ENCODE peak calls at places on chromosomes 5 and 9, in five cellular contexts. O, I, F, C and S are unnamed samples.

GRCh38 chr5:98570010-98570409 is 203.5 kb upstream of the RGMB start:
- DNase-seq in I (no peak), C (no peak), F (no peak), O (peak), S (no peak)

GRCh38 chr9:68832101-68832500 is 127.1 kb downstream of the PIP5K1B start:
- DNase-seq in F (no peak), C (no peak), O (no peak), I (no peak), S (no peak)

GRCh38 chr5:141223112-141223783 is at the start of gene PCDHB14:
- DNase-seq in O (peak), F (no peak), I (peak), C (no peak), S (no peak)

GRCh38 chr5:65623482-65623881 is 651 bp downstream of the TRIM23 start:
- DNase-seq in I (peak), O (no peak), C (no peak), F (no peak), S (no peak)

GRCh38 chr9:91945277-91946074 is 4.6 kb downstream of the ROR2 start:
- DNase-seq in I (peak), C (no peak), O (peak), F (no peak), S (no peak)

GRCh38 chr9:137277329-137278041 is at the start of gene TOR4A:
- DNase-seq in O (peak), C (peak), I (no peak), F (peak), S (peak)

GRCh38 chr9:125446581-125447094 is 185.0 kb downstream of the GAPVD1 start:
- DNase-seq in I (no peak), C (no peak), O (no peak), F (peak), S (no peak)

GRCh38 chr5:161414037-161414436 is 132.5 kb downstream of the GABRB2 start:
- DNase-seq in I (no peak), F (no peak), C (no peak), O (no peak), S (no peak)

GRCh38 chr9:98861881-98862501 is 54.5 kb downstream of the GALNT12 start:
- DNase-seq in C (no peak), F (no peak), I (no peak), O (peak), S (no peak)

DNA sequence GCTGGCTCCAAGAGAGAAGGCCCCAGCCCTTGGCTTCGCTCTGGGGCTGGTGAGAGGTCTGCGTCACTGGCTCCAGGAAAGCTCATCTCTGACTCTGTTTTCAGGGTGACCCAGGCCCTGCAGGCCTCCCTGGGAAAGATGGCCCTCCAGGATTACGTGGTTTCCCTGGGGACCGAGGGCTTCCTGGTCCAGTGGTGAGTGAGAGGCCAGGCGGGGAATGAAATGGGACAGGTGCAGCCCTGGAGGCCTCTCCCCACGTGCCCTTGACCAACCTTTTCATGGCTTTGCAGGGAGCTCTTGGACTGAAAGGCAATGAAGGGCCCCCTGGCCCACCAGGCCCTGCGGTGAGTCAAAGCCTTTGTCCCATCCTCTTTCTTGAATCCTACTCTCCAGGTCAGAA is 75.7 kb upstream of the FCN2 start:
- DNase-seq in I (no peak), O (no peak), F (no peak), C (no peak), S (no peak)
- TF ChIP-seq USF2 in I (no peak), O (no peak), F (no peak), C (no peak), S (no peak)

DNA sequence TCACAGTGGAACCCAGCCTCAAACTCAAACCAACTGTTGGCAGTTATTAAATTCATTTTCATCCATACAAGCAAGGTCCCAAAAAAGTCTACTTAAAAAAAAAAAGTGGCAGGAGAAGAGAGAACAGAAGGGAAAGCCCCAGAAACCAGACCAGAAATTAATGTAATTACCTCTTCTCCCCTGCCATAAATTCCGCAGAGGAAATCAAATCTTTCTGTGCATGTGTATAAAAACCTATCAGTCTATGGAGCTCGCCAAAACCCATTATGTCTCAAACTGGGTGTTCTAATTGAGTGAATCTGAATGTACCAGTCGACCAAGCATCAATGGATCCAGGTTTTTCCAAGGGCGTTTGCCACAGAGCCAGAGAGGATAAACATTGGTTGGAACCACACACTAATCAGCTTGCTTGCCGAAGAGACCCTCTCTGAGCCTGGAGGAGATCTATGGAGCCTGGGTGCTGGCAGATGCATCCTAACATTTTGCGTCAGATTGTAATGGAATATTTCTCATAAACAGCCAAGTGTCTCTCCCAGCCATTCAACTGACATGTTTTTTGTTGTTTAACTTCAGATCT is 7.9 kb upstream of the HAND1 start:
- DNase-seq in C (no peak), I (peak), O (no peak), F (no peak), S (no peak)
- TF ChIP-seq USF2 in C (no peak), I (no peak), O (no peak), F (no peak), S (no peak)

GRCh38 chr9:87557996-87558395 is 60.3 kb downstream of the DAPK1 start:
- DNase-seq in C (no peak), F (peak), I (peak), O (no peak), S (no peak)
- TF ChIP-seq USF2 in C (no peak), F (no peak), I (no peak), O (no peak), S (no peak)

GRCh38 chr9:128144239-128145181 is 4.7 kb upstream of the LCN2 start:
- DNase-seq in C (no peak), I (no peak), F (no peak), O (no peak), S (no peak)
- TF ChIP-seq USF2 in C (no peak), I (no peak), F (no peak), O (no peak), S (no peak)

DNA sequence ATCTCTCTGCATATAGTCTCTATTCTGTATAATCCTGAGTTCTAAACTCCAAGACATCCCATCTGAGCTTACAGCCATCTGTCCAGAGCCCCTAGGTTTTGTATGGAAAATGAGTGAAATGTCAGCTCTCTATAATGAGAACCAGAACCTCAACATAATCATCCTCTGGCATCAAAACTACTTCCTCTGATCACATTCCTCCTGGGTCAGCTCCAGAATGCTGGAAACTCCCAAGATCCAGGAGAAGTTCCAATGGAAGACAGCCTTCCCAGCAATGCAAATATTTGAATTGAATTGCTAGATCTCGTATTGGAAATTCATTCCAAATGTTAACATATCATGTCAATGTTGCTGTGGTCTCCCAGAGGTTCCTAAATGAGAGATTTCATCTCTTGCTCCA is 23.8 kb downstream of the C9 start:
- DNase-seq in I (no peak), O (no peak), C (no peak), F (no peak), S (no peak)
- TF ChIP-seq USF2 in I (no peak), O (no peak), C (no peak), F (no peak), S (no peak)

GRCh38 chr9:14633148-14633547 is 60.1 kb downstream of the ZDHHC21 start:
- DNase-seq in I (no peak), O (no peak), F (no peak), C (no peak), S (peak)

DNA sequence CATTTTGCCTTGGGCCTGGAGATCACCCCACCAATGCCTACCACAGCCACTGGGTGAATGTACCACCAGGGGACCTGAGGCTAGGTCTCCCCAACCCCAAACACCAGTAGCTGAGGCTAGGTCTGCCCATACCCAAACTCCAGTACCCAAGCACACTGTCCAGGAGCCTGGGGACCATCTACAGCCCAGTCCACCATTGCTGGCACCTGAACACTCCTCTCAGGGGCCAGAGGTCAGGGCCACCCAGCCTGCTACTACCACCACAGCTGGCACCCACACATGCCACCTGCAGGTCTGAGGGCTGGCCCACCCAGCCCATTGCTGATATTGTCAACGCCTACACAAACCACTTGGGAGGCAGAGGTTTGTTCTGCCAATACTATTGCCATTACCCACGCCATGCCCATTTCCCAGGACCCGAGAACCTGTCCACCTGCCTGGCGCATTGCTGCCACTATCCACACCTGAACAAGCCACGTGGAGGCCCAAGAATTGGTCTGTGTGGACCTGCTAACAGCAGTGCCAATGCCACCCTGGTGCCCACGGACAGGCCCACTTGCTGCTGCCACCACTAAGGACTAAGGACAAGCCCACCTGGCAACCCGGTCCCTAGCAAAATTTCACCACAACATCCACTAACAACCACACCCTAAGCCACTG is 59.2 kb downstream of the ZDHHC21 start:
- DNase-seq in I (no peak), O (no peak), C (no peak), F (no peak), S (no peak)
- TF ChIP-seq USF2 in I (no peak), O (no peak), C (no peak), F (no peak), S (no peak)

DNA sequence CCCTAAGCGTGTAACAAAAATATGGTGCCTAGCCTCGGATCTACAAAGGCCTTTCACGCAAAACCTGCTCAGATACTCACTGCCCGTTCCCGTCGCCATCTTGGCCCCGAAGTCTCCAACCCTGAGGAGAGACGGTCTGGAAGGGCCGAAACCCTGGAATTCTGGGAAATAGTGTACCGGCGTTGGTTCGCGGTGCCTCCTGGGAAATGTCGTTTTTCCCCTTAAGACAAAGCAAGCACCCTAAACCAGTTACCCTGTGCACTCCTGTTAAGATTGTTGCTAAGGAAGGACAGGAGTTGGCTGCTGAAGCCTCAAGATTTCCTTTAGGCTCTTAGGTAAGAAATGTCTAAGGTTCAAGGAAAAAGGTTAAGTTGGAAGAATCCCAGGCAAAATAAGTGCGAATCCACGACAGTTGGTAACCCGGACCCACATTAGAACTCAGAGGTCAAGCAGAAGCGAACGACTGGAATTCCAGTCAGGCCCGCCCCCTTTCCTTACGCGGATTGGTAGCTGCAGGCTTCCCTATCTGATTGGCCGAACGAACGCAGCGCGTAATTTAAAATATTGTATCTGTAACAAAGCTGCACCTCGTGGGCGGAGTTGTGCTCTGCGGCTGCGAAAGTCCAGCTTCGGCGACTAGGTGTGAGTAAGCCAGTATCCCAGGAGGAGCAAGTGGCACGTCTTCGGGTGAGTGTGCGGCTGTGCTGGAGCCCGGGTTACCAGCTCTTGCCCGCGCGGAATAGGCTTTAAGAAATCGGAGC is at the start of the genes BRD8 and KIF20A:
- DNase-seq in I (peak), F (peak), O (peak), C (peak), S (peak)
- TF ChIP-seq USF2 in I (no peak), F (no peak), O (no peak), C (no peak), S (no peak)

DNA sequence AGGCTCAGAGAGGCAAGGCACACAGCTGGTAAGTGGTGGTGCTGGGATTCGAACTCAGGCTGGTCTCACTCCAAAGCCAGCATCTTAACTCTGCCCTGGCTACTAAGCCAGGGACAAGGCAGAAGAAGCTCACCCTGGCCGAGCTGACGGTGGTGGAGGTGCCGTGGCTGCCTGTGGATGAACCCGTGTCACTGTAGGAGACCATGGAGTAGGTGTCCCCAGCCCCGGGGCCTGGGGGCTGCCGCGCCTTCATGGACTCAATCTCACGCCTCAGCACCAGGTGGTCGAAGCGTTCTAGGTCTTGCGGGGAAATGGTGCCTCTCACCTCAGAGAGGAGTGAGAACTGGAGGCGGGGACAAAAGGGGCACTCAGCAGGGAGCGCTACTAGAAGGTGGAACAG is 35.4 kb upstream of the AKNA start:
- DNase-seq in I (no peak), C (no peak), F (no peak), O (no peak), S (no peak)
- TF ChIP-seq USF2 in I (no peak), C (no peak), F (no peak), O (no peak), S (no peak)